ENCODE peak calls at places on chromosomes 1 and 21, in ten cellular contexts. S is WERI-Rb-1; I is MM.1S; T is H7; V is spleen; A is H1; B is CD8-positive, alpha-beta T cell; H is kidney epithelial cell; N is left ventricle myocardium inferior; Y is A673. Z is an unnamed sample.

GRCh38 chr1:200889571-200889970 is 5.1 kb upstream of the INAVA start:
- DNase-seq in H (no peak), S (no peak), I (no peak), B (no peak), Y (no peak), A (no peak), N (no peak), T (no peak), V (no peak), Z (no peak)

GRCh38 chr1:181112071-181112929 is 23.8 kb downstream of the IER5 start:
- DNase-seq in A (no peak), S (no peak), N (peak; percentile 67), Y (no peak), H (peak; percentile 98), I (no peak), V (no peak), T (no peak), B (no peak), Z (no peak)

GRCh38 chr1:1153874-1154273 is 19.8 kb upstream of the TTLL10 start:
- DNase-seq in I (no peak), H (no peak), V (no peak), A (no peak), N (no peak), T (no peak), Y (no peak), B (no peak), S (no peak), Z (no peak)

GRCh38 chr1:199551967-199552565 is 475.4 kb upstream of the NR5A2 start:
- DNase-seq in T (peak; percentile 6), V (no peak), N (no peak), H (peak; percentile 47), B (no peak), S (peak; percentile 81), A (peak; percentile 55), I (peak; percentile 65), Y (peak; percentile 90), Z (peak; percentile 33)

GRCh38 chr1:84960371-84960770 is 36.5 kb downstream of the MCOLN2 start:
- DNase-seq in V (no peak), A (no peak), I (no peak), H (no peak), B (no peak), N (no peak), T (no peak), S (no peak), Y (no peak), Z (no peak)

GRCh38 chr1:86703696-86704455 is 500 bp upstream of the SH3GLB1 start:
- DNase-seq in T (no peak), N (no peak), B (no peak), H (no peak), A (no peak), Y (no peak), I (no peak), V (no peak), S (no peak), Z (peak; percentile 48)

GRCh38 chr1:232186936-232187335 is 443.0 kb downstream of the SIPA1L2 start:
- DNase-seq in A (no peak), B (no peak), H (no peak), S (no peak), N (no peak), T (peak; percentile 30), Y (peak; percentile 28), V (no peak), I (no peak), Z (no peak)

GRCh38 chr1:204684551-204685235 is 845 bp downstream of the LRRN2 start:
- DNase-seq in N (peak; percentile 19), H (no peak), V (no peak), S (peak; percentile 82), I (no peak), Y (no peak), A (peak; percentile 74), B (no peak), T (peak; percentile 88), Z (no peak)

GRCh38 chr1:155892801-155893200 is 18.3 kb downstream of the RIT1 start:
- DNase-seq in H (peak; percentile 57), T (no peak), I (no peak), V (no peak), S (no peak), A (no peak), N (no peak), Y (peak; percentile 12), B (no peak), Z (no peak)

GRCh38 chr21:36792505-36792967 is 93.6 kb downstream of the SIM2 start:
- DNase-seq in Y (no peak), N (no peak), B (no peak), I (no peak), H (no peak), A (no peak), V (no peak), T (no peak), S (no peak), Z (no peak)

GRCh38 chr1:46539968-46540367 is 11.5 kb downstream of the KNCN start:
- DNase-seq in N (no peak), V (no peak), I (no peak), A (no peak), T (no peak), H (no peak), B (no peak), S (no peak), Y (no peak), Z (peak; percentile 53)

GRCh38 chr1:169100208-169100882 is 6.1 kb upstream of the ATP1B1 start:
- DNase-seq in Y (no peak), N (no peak), H (no peak), B (no peak), I (no peak), A (no peak), T (no peak), S (no peak), V (no peak), Z (no peak)

GRCh38 chr21:21163904-21164303 is 165.7 kb downstream of the NCAM2 start:
- DNase-seq in B (no peak), T (peak; percentile 10), V (no peak), I (peak; percentile 64), N (no peak), Y (peak; percentile 81), S (peak; percentile 41), H (peak; percentile 9), A (peak; percentile 44), Z (no peak)

GRCh38 chr1:37259019-37259418 is 215.4 kb upstream of the ZC3H12A start:
- DNase-seq in B (no peak), Y (no peak), N (no peak), T (no peak), H (no peak), S (no peak), I (no peak), A (no peak), V (no peak), Z (no peak)
- H3K27me3 ChIP-seq in B (peaks cover 7% of the 10 kb centered on the region), Y (peaks cover 24% of the 10 kb centered on the region), N (peaks cover 100% of the 10 kb centered on the region), T (peaks cover 5% of the 10 kb centered on the region), H (peaks cover 3% of the 10 kb centered on the region), S (no peaks in the 10 kb centered on the region), I (peaks cover 90% of the 10 kb centered on the region), A (peaks cover 6% of the 10 kb centered on the region), V (peaks cover 4% of the 10 kb centered on the region), Z (peaks cover 12% of the 10 kb centered on the region)

DNA sequence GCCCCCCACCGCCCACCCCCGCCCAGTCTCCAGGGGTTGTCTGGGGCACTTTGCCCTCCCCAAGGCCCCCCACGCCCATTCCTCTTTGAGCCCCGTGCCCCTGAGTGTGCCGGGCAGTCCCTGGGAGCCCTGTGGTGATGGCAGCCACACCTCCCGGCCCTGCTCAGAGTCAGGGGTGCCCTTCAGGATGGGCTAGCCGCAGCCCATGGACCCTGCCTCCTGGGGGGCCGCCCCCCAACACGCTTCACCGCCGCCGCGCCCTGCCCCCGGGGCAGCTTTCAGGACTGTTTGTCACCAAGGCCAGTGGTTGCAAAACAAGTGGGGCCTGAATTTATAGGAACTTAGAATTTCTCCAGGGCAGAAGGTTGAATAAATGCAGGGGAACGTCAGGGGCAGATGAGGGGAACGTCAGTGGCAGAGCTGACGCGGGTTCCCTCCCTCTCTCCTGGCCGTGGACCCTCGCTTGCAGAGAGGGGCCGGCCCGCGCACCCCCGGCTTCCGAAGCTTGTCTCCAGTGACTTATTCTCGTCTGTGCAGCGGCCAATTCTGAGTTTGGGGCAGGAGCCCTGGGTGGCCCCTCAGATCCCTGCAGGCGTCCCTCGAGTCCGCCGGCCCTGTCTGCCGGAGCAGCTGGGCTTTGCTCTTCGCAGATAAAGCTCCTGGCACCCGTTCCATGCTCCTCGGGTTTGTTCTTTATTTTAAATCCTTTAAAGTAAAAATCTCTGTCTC is 41.2 kb upstream of the ADARB1 start:
- DNase-seq in Y (no peak), S (no peak), B (no peak), A (no peak), V (no peak), I (no peak), T (peak; percentile 72), N (no peak), H (no peak), Z (no peak)
- H3K4me3 ChIP-seq in Y (no peak overlapping the region), S (no peak overlapping the region), B (no peak overlapping the region), A (no peak overlapping the region), V (no peak overlapping the region), I (no peak overlapping the region), T (no peak overlapping the region), N (peak overlapping the region; percentile 41), H (no peak overlapping the region), Z (no peak overlapping the region)

GRCh38 chr1:6427445-6428390 is 3.1 kb downstream of the ESPN start:
- DNase-seq in S (no peak), N (no peak), T (peak; percentile 62), H (no peak), Y (no peak), A (no peak), V (no peak), B (no peak), I (no peak), Z (no peak)
- H3K27me3 ChIP-seq in S (no peaks in the 10 kb centered on the region), N (peaks cover 92% of the 10 kb centered on the region), T (peaks cover 45% of the 10 kb centered on the region), H (peaks cover 55% of the 10 kb centered on the region), Y (peaks cover 35% of the 10 kb centered on the region), A (peaks cover 46% of the 10 kb centered on the region), V (peaks cover 4% of the 10 kb centered on the region), B (peaks cover 27% of the 10 kb centered on the region), I (peaks cover 91% of the 10 kb centered on the region), Z (peaks cover 51% of the 10 kb centered on the region)

DNA sequence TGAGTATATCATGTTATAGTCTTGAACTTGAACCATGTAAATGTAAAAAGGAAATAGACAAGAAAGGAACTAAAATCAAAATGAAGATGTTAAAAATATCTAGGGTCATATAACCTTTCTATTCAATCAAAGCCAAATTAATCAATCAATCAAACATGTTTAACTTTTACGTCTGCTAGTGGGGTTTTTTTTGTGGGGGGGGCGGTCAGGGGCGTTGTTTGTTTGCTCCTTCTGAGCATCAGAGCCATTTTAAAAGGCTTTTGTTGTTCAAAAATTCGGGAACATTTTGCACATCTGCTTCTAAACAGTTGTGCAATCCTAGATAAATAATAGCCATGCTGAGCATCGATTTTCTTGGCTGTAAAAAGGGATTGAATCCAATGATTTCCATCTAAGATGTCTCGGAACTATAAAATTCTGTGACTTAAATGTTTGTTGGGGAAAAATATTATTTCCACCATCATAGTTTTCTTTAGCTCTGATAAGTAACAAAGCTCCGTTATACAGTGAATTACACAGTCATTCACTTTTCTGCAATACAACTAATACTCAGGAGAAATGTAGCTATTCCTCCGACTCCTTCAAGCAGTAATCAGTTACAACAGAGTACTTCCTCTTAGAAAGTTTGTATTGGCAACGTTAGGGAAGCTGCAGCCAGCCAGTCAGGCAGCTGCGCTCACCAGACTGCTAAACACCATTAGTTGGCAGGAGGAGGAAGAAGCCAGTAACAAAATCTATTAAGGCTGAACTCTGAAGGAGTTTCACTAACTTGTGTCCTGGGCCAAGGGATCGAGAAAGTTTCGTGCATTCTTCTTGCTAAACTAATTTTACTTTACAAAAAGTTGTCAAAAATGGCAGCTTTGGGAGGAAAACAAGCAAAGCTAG is 2.1 kb downstream of the SPATA6 start:
- DNase-seq in V (peak; percentile 87), A (no peak), I (no peak), N (peak; percentile 64), T (no peak), H (no peak), Y (peak; percentile 3), S (no peak), B (no peak), Z (no peak)
- H3K4me3 ChIP-seq in V (peak overlapping the region; percentile 90), A (no peak overlapping the region), I (no peak overlapping the region), N (peak overlapping the region; percentile 86), T (no peak overlapping the region), H (no peak overlapping the region), Y (no peak overlapping the region), S (no peak overlapping the region), B (no peak overlapping the region), Z (peak overlapping the region; percentile 86)